ENCODE peak calls at places on chromosomes 3 and 15, in six cellular contexts. One of them, this sample, is unnamed.

GRCh38 chr15:70271422-70272088 is 173.8 kb upstream of the TLE3 start:
- DNase-seq in K562: peak; percentile 16
- DNase-seq in GM12878: no peak
- DNase-seq in A549: peak; percentile 97
- DNase-seq in endothelial cell of umbilical vein: peak; percentile 89
- DNase-seq in HepG2: no peak
- DNase-seq in this sample: peak; percentile 94

GRCh38 chr3:104180906-104181305 is 1185.8 kb upstream of the ALCAM start:
- DNase-seq in GM12878: no peak
- DNase-seq in K562: no peak
- DNase-seq in HepG2: no peak
- DNase-seq in endothelial cell of umbilical vein: no peak
- DNase-seq in A549: no peak
- DNase-seq in this sample: no peak

GRCh38 chr3:170726976-170727661 is 141.2 kb upstream of the SLC7A14 start:
- DNase-seq in A549: peak; percentile 13
- DNase-seq in K562: peak; percentile 81
- DNase-seq in endothelial cell of umbilical vein: peak; percentile 85
- DNase-seq in GM12878: no peak
- DNase-seq in HepG2: no peak
- DNase-seq in this sample: peak; percentile 19

GRCh38 chr15:66774001-66774814 is 72.2 kb downstream of the SMAD6 start:
- DNase-seq in GM12878: no peak
- DNase-seq in A549: peak; percentile 98
- DNase-seq in HepG2: peak; percentile 78
- DNase-seq in endothelial cell of umbilical vein: peak; percentile 80
- DNase-seq in K562: peak; percentile 87
- DNase-seq in this sample: peak; percentile 72

GRCh38 chr3:11944052-11944673 is 60.0 kb upstream of the SYN2 start:
- DNase-seq in HepG2: peak; percentile 37
- DNase-seq in K562: peak; percentile 47
- DNase-seq in GM12878: no peak
- DNase-seq in A549: peak; percentile 56
- DNase-seq in endothelial cell of umbilical vein: peak; percentile 42
- DNase-seq in this sample: peak; percentile 16

GRCh38 chr15:92083190-92083589 is 229.7 kb downstream of the SLCO3A1 start:
- DNase-seq in A549: no peak
- DNase-seq in HepG2: no peak
- DNase-seq in K562: no peak
- DNase-seq in GM12878: no peak
- DNase-seq in endothelial cell of umbilical vein: no peak
- DNase-seq in this sample: no peak

GRCh38 chr15:66254364-66255292 is 1.1 kb upstream of the MEGF11 start:
- DNase-seq in HepG2: no peak
- DNase-seq in endothelial cell of umbilical vein: no peak
- DNase-seq in A549: no peak
- DNase-seq in GM12878: no peak
- DNase-seq in K562: no peak
- DNase-seq in this sample: no peak

GRCh38 chr3:139457066-139457465 is 19.2 kb downstream of the RBP2 start:
- DNase-seq in K562: no peak
- DNase-seq in GM12878: no peak
- DNase-seq in endothelial cell of umbilical vein: no peak
- DNase-seq in HepG2: no peak
- DNase-seq in A549: no peak
- DNase-seq in this sample: no peak

GRCh38 chr3:42163622-42164244 is 72.6 kb downstream of the TRAK1 start:
- DNase-seq in HepG2: no peak
- DNase-seq in K562: no peak
- DNase-seq in GM12878: no peak
- DNase-seq in endothelial cell of umbilical vein: no peak
- DNase-seq in A549: no peak
- DNase-seq in this sample: no peak

GRCh38 chr15:73624530-73624929 is 8.7 kb downstream of the NPTN start:
- DNase-seq in HepG2: no peak
- DNase-seq in A549: no peak
- DNase-seq in K562: no peak
- DNase-seq in endothelial cell of umbilical vein: no peak
- DNase-seq in GM12878: no peak
- DNase-seq in this sample: no peak

GRCh38 chr15:45855907-45856579 is 221.2 kb downstream of the SQOR start:
- DNase-seq in HepG2: no peak
- DNase-seq in K562: no peak
- DNase-seq in GM12878: no peak
- DNase-seq in endothelial cell of umbilical vein: no peak
- DNase-seq in A549: no peak
- DNase-seq in this sample: no peak

GRCh38 chr15:96703794-96704550 is 373.5 kb downstream of the NR2F2 start:
- DNase-seq in endothelial cell of umbilical vein: no peak
- DNase-seq in HepG2: no peak
- DNase-seq in GM12878: no peak
- DNase-seq in K562: no peak
- DNase-seq in A549: no peak
- DNase-seq in this sample: peak; percentile 21

GRCh38 chr3:14175383-14176037 is 2.9 kb downstream of the XPC start:
- DNase-seq in A549: no peak
- DNase-seq in K562: peak; percentile 56
- DNase-seq in endothelial cell of umbilical vein: no peak
- DNase-seq in HepG2: no peak
- DNase-seq in GM12878: peak; percentile 48
- DNase-seq in this sample: peak; percentile 86

GRCh38 chr3:69822501-69822900 is 83.2 kb downstream of the MITF start:
- DNase-seq in GM12878: no peak
- DNase-seq in A549: no peak
- DNase-seq in endothelial cell of umbilical vein: no peak
- DNase-seq in K562: no peak
- DNase-seq in HepG2: no peak
- DNase-seq in this sample: no peak

GRCh38 chr3:45479627-45480026 is 91.3 kb downstream of the LARS2 start:
- DNase-seq in GM12878: no peak
- DNase-seq in HepG2: peak; percentile 14
- DNase-seq in A549: no peak
- DNase-seq in K562: no peak
- DNase-seq in endothelial cell of umbilical vein: no peak
- DNase-seq in this sample: no peak

GRCh38 chr3:123026551-123027291 is 842 bp downstream of the SEMA5B start:
- DNase-seq in endothelial cell of umbilical vein: no peak
- DNase-seq in K562: no peak
- DNase-seq in A549: peak; percentile 32
- DNase-seq in HepG2: no peak
- DNase-seq in GM12878: no peak
- DNase-seq in this sample: no peak

GRCh38 chr3:127915115-127915936 is at the start of gene KBTBD12:
- DNase-seq in HepG2: no peak
- DNase-seq in GM12878: no peak
- DNase-seq in K562: no peak
- DNase-seq in A549: no peak
- DNase-seq in endothelial cell of umbilical vein: no peak
- DNase-seq in this sample: no peak

GRCh38 chr15:84987949-84988624 is 6.4 kb downstream of the PDE8A start:
- DNase-seq in GM12878: no peak
- DNase-seq in HepG2: no peak
- DNase-seq in endothelial cell of umbilical vein: no peak
- DNase-seq in A549: no peak
- DNase-seq in K562: no peak
- DNase-seq in this sample: no peak

GRCh38 chr15:65790692-65791334 is 1.3 kb downstream of the DENND4A start:
- DNase-seq in endothelial cell of umbilical vein: peak; percentile 55
- DNase-seq in HepG2: no peak
- DNase-seq in GM12878: no peak
- DNase-seq in A549: peak; percentile 54
- DNase-seq in K562: no peak
- DNase-seq in this sample: peak; percentile 59

GRCh38 chr3:194772241-194773000 is 86.7 kb downstream of the FAM43A start:
- DNase-seq in endothelial cell of umbilical vein: no peak
- DNase-seq in A549: no peak
- DNase-seq in GM12878: no peak
- DNase-seq in HepG2: no peak
- DNase-seq in K562: no peak
- DNase-seq in this sample: no peak

GRCh38 chr3:13229291-13229949 is 156.2 kb upstream of the IQSEC1 start:
- DNase-seq in HepG2: peak; percentile 37
- DNase-seq in K562: peak; percentile 67
- DNase-seq in endothelial cell of umbilical vein: no peak
- DNase-seq in A549: peak; percentile 58
- DNase-seq in GM12878: peak; percentile 2
- DNase-seq in this sample: peak; percentile 65

GRCh38 chr15:33278816-33279612 is 31.8 kb upstream of the RYR3 start:
- DNase-seq in A549: peak; percentile 80
- DNase-seq in HepG2: no peak
- DNase-seq in endothelial cell of umbilical vein: peak; percentile 76
- DNase-seq in GM12878: no peak
- DNase-seq in K562: peak; percentile 6
- DNase-seq in this sample: peak; percentile 67

GRCh38 chr3:171049831-171050444 is 23.4 kb upstream of the SLC2A2 start:
- DNase-seq in endothelial cell of umbilical vein: peak; percentile 67
- DNase-seq in HepG2: peak; percentile 71
- DNase-seq in K562: peak; percentile 65
- DNase-seq in GM12878: peak; percentile 34
- DNase-seq in A549: peak; percentile 39
- DNase-seq in this sample: peak; percentile 58

GRCh38 chr15:63994073-63994600 is 52.1 kb downstream of the DAPK2 start:
- DNase-seq in A549: no peak
- DNase-seq in HepG2: no peak
- DNase-seq in endothelial cell of umbilical vein: peak; percentile 15
- DNase-seq in K562: no peak
- DNase-seq in GM12878: no peak
- DNase-seq in this sample: no peak

GRCh38 chr3:72319202-72320095 is 528.8 kb downstream of the SHQ1 start:
- DNase-seq in GM12878: no peak
- DNase-seq in HepG2: no peak
- DNase-seq in A549: no peak
- DNase-seq in K562: peak; percentile 86
- DNase-seq in endothelial cell of umbilical vein: peak; percentile 32
- DNase-seq in this sample: peak; percentile 59
- TF ChIP-seq MYC in GM12878: no peak
- TF ChIP-seq MYC in HepG2: no peak
- TF ChIP-seq MYC in A549: no peak
- TF ChIP-seq MYC in K562: no peak
- TF ChIP-seq MYC in endothelial cell of umbilical vein: no peak
- TF ChIP-seq MYC in this sample: no peak

DNA sequence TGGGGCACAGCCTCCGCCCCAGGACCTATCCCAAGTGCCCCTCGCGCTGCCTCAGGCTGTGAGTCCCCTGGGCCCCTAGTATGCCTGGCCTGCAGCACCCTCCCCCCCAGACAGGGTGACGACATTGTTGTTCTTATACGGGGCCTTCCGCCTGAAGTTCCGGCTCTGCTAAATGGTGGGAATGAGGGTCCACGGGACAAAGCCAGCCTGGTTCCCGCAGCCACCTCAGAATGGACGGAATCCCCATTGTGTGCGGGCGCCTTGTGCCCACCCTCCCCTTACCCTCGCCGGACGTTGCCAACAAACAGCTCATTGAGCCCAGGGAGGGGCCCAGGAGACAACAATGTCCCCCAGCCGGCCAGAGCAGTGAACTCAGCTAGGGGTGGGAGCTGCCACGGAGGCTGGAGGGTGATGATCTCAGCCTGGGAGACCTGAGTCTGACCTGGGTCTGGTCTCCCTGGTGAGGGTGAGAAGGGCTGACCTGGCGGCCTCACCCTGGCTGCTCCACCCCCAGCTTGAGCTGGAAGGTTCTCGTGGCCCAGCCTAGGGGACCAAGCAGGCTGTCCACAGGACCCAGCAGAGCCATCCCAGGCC is 10.2 kb upstream of the DLL4 start:
- DNase-seq in A549: no peak
- DNase-seq in GM12878: no peak
- DNase-seq in endothelial cell of umbilical vein: peak; percentile 68
- DNase-seq in HepG2: peak; percentile 55
- DNase-seq in K562: no peak
- DNase-seq in this sample: no peak
- TF ChIP-seq MYC in A549: no peak
- TF ChIP-seq MYC in GM12878: no peak
- TF ChIP-seq MYC in endothelial cell of umbilical vein: no peak
- TF ChIP-seq MYC in HepG2: no peak
- TF ChIP-seq MYC in K562: no peak
- TF ChIP-seq MYC in this sample: no peak

GRCh38 chr3:151926956-151927355 is 53.5 kb downstream of the SUCNR1 start:
- DNase-seq in GM12878: no peak
- DNase-seq in endothelial cell of umbilical vein: no peak
- DNase-seq in A549: peak; percentile 48
- DNase-seq in HepG2: no peak
- DNase-seq in K562: no peak
- DNase-seq in this sample: no peak
- TF ChIP-seq MYC in GM12878: no peak
- TF ChIP-seq MYC in endothelial cell of umbilical vein: no peak
- TF ChIP-seq MYC in A549: no peak
- TF ChIP-seq MYC in HepG2: no peak
- TF ChIP-seq MYC in K562: no peak
- TF ChIP-seq MYC in this sample: no peak

GRCh38 chr3:63135362-63135761 is 142.7 kb upstream of the SYNPR start:
- DNase-seq in K562: no peak
- DNase-seq in HepG2: no peak
- DNase-seq in endothelial cell of umbilical vein: no peak
- DNase-seq in A549: no peak
- DNase-seq in GM12878: no peak
- DNase-seq in this sample: no peak
- TF ChIP-seq MYC in K562: no peak
- TF ChIP-seq MYC in HepG2: no peak
- TF ChIP-seq MYC in endothelial cell of umbilical vein: no peak
- TF ChIP-seq MYC in A549: no peak
- TF ChIP-seq MYC in GM12878: no peak
- TF ChIP-seq MYC in this sample: no peak

GRCh38 chr3:28151608-28152228 is 89.7 kb upstream of the CMC1 start:
- DNase-seq in GM12878: peak; percentile 33
- DNase-seq in A549: no peak
- DNase-seq in HepG2: no peak
- DNase-seq in K562: no peak
- DNase-seq in endothelial cell of umbilical vein: no peak
- DNase-seq in this sample: no peak
- TF ChIP-seq MYC in GM12878: no peak
- TF ChIP-seq MYC in A549: no peak
- TF ChIP-seq MYC in HepG2: no peak
- TF ChIP-seq MYC in K562: no peak
- TF ChIP-seq MYC in endothelial cell of umbilical vein: no peak
- TF ChIP-seq MYC in this sample: no peak

GRCh38 chr3:186800285-186800684 is 6.0 kb downstream of the RFC4 start:
- DNase-seq in K562: no peak
- DNase-seq in HepG2: no peak
- DNase-seq in A549: no peak
- DNase-seq in endothelial cell of umbilical vein: no peak
- DNase-seq in GM12878: no peak
- DNase-seq in this sample: no peak

GRCh38 chr3:186802701-186803100 is 3.6 kb downstream of the RFC4 start:
- DNase-seq in GM12878: no peak
- DNase-seq in endothelial cell of umbilical vein: no peak
- DNase-seq in A549: no peak
- DNase-seq in HepG2: no peak
- DNase-seq in K562: no peak
- DNase-seq in this sample: no peak

DNA sequence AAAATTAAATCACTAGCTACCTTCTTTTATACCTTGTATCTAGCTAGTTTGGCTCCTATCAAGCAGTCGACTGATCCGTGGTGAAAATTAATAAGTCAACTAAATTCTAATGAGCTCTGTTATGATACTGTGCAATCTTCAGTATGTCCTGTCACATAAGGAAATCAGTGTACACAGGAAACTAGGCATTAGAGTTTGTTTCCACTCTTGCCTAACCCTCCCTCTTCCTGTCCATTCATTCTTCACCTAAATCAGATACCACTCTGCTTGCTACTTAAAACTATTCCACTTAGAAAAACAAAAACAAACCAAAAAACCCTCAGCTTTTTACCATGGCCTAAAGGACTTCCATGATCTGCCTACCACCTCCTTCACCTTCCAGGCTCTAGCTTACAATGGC is 8.0 kb downstream of the RFC4 start:
- DNase-seq in A549: no peak
- DNase-seq in K562: no peak
- DNase-seq in HepG2: no peak
- DNase-seq in GM12878: no peak
- DNase-seq in endothelial cell of umbilical vein: peak; percentile 42
- DNase-seq in this sample: no peak
- TF ChIP-seq MYC in A549: no peak
- TF ChIP-seq MYC in K562: no peak
- TF ChIP-seq MYC in HepG2: no peak
- TF ChIP-seq MYC in GM12878: no peak
- TF ChIP-seq MYC in endothelial cell of umbilical vein: no peak
- TF ChIP-seq MYC in this sample: no peak